ENCODE peak calls at places on chromosome 11, in five cellular contexts. Q, V, G, M and K are unnamed samples.

GRCh38 chr11:2526808-2527381 is 82.1 kb downstream of the KCNQ1 start:
- DNase-seq in Q (no peak), V (peak; percentile 87), G (no peak), M (no peak), K (no peak)

GRCh38 chr11:47591764-47592163 is 2.4 kb downstream of the C1QTNF4 start:
- DNase-seq in Q (no peak), V (no peak), G (no peak), M (no peak), K (no peak)

GRCh38 chr11:18563090-18563730 is 25.3 kb downstream of the UEVLD start:
- DNase-seq in Q (no peak), V (no peak), G (no peak), M (no peak), K (no peak)

GRCh38 chr11:46295312-46295995 is 18.0 kb downstream of the CREB3L1 start:
- DNase-seq in Q (peak; percentile 73), V (no peak), G (peak; percentile 72), M (peak; percentile 27), K (peak; percentile 88)

GRCh38 chr11:72771507-72771906 is 19.3 kb upstream of the ARAP1 start:
- DNase-seq in Q (peak; percentile 50), V (no peak), G (peak; percentile 72), M (no peak), K (no peak)

GRCh38 chr11:19683141-19683805 is 29.4 kb upstream of the NAV2 start:
- DNase-seq in Q (peak; percentile 45), V (no peak), G (no peak), M (no peak), K (no peak)

GRCh38 chr11:82315093-82315492 is 418.6 kb downstream of the FAM181B start:
- DNase-seq in Q (no peak), V (no peak), G (no peak), M (peak; percentile 23), K (no peak)

GRCh38 chr11:126408496-126408895 is 53.0 kb downstream of the ST3GAL4 start:
- DNase-seq in Q (no peak), V (no peak), G (no peak), M (no peak), K (no peak)

GRCh38 chr11:29657709-29658108 is 359.1 kb downstream of the KCNA4 start:
- DNase-seq in Q (no peak), V (no peak), G (no peak), M (no peak), K (no peak)

GRCh38 chr11:133137270-133137669 is 395.0 kb downstream of the OPCML start:
- DNase-seq in Q (no peak), V (no peak), G (no peak), M (no peak), K (no peak)

GRCh38 chr11:103985041-103985440 is 51.4 kb upstream of the DDI1 start:
- DNase-seq in Q (no peak), V (no peak), G (no peak), M (no peak), K (no peak)

GRCh38 chr11:108788565-108789199 is 123.8 kb downstream of the DDX10 start:
- DNase-seq in Q (peak; percentile 58), V (no peak), G (peak; percentile 41), M (peak; percentile 25), K (no peak)

GRCh38 chr11:9136731-9137130 is 45.3 kb upstream of the SCUBE2 start:
- DNase-seq in Q (no peak), V (no peak), G (no peak), M (no peak), K (no peak)

GRCh38 chr11:134656861-134657540 is 245.0 kb upstream of the B3GAT1 start:
- DNase-seq in Q (no peak), V (peak; percentile 9), G (no peak), M (no peak), K (peak; percentile 20)

GRCh38 chr11:67033661-67034166 is 10.8 kb downstream of the SYT12 start:
- DNase-seq in Q (peak; percentile 93), V (no peak), G (peak; percentile 99), M (no peak), K (no peak)

GRCh38 chr11:130449996-130450419 is 1.6 kb downstream of the ADAMTS15 start:
- DNase-seq in Q (peak; percentile 94), V (peak; percentile 86), G (peak; percentile 82), M (no peak), K (no peak)

GRCh38 chr11:63985812-63986155 is 454 bp upstream of the OTUB1 start:
- DNase-seq in Q (no peak), V (no peak), G (no peak), M (no peak), K (peak; percentile 77)

GRCh38 chr11:108620958-108621772 is 27.6 kb upstream of the EXPH5 start:
- DNase-seq in Q (no peak), V (no peak), G (peak; percentile 10), M (no peak), K (no peak)

DNA sequence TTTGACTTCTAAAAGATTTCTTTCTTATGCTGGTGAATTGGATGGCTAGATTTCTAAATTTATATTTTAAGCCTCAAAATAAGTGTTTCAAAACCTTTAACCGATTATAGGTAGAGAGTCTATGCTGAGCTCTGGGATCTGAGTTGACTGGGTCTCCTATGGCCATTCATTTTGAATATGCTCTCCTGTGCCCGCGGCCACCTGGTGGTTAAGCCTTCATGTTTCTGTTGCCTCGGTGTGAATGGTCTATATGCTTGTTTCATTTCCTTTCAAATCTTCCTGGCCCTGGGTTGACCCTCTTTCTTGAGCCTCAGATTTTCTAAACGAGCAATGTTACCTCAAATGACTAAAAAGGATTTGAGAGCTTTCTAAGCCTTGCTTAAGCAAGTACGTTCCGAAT is 789.3 kb upstream of the KIRREL3 start:
- DNase-seq in Q (no peak), V (peak; percentile 33), G (peak; percentile 1), M (no peak), K (peak; percentile 31)
- TF ChIP-seq CTCF in Q (peak; percentile 6), V (no peak), G (no peak), M (no peak), K (peak; percentile 57)

GRCh38 chr11:122101625-122102291 is 14.3 kb downstream of the BLID start:
- DNase-seq in Q (peak; percentile 91), V (peak; percentile 28), G (peak; percentile 85), M (peak; percentile 20), K (no peak)

GRCh38 chr11:122100222-122101080 is 15.6 kb downstream of the BLID start:
- DNase-seq in Q (peak; percentile 80), V (peak; percentile 27), G (peak; percentile 68), M (no peak), K (no peak)

GRCh38 chr11:122097419-122098001 is 18.5 kb downstream of the BLID start:
- DNase-seq in Q (peak; percentile 59), V (no peak), G (peak; percentile 47), M (no peak), K (no peak)

GRCh38 chr11:122098223-122098980 is 17.6 kb downstream of the BLID start:
- DNase-seq in Q (no peak), V (no peak), G (no peak), M (no peak), K (no peak)

GRCh38 chr11:122099345-122100045 is 16.5 kb downstream of the BLID start:
- DNase-seq in Q (peak; percentile 65), V (no peak), G (peak; percentile 71), M (no peak), K (no peak)
- H3K9ac ChIP-seq in Q (peak overlapping the region; percentile 44), V (no peak overlapping the region), G (peak overlapping the region; percentile 100), M (no peak overlapping the region), K (no peak overlapping the region)

GRCh38 chr11:119880873-119881272 is 151.9 kb upstream of the NECTIN1 start:
- DNase-seq in Q (no peak), V (no peak), G (no peak), M (no peak), K (no peak)
- TF ChIP-seq CTCF in Q (no peak), V (no peak), G (no peak), M (no peak), K (no peak)

GRCh38 chr11:65588199-65589054 is 7.2 kb downstream of the KCNK7 start:
- DNase-seq in Q (peak; percentile 52), V (peak; percentile 62), G (peak; percentile 32), M (peak; percentile 73), K (peak; percentile 62)
- H3K9ac ChIP-seq in Q (no peak overlapping the region), V (peak overlapping the region; percentile 37), G (no peak overlapping the region), M (no peak overlapping the region), K (no peak overlapping the region)

DNA sequence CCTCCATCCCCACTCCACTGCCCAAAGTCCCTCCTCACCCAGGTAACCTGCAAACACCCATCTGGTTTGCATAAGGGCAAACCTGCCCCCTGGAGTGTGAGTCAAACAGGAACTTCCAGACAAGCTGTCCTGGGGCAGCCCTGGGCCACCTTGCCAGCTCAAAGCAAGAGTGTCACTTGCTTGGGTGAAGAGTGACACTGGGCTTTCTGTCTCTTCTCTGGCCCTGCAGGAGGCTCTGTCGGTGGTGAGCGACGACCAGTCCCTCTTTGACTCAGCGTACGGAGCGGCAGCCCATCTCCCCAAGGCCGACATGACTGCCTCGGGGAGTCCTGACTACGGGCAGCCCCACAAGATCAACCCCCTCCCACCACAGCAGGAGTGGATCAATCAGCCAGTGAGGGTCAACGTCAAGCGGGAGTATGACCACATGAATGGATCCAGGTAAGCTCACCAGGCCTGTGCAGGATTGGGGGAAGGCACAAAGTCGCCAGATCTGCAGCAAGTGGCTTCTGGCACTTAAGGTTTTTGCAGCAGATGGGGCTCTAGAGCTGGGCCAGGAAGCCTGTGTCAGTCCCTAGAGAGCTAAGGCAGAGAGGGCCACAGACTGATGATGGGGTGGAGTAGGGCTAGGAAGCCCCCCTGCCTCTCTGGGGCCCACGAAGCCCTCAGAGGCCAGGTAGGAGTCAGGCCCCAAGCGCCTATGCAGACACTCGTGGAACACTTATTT is 64.2 kb downstream of the FLI1 start:
- DNase-seq in Q (no peak), V (no peak), G (no peak), M (no peak), K (no peak)
- TF ChIP-seq CTCF in Q (no peak), V (no peak), G (no peak), M (no peak), K (no peak)

GRCh38 chr11:65791719-65792213 is 4.9 kb downstream of the OVOL1 start:
- DNase-seq in Q (no peak), V (peak; percentile 89), G (no peak), M (no peak), K (no peak)
- H3K9ac ChIP-seq in Q (no peak overlapping the region), V (peak overlapping the region; percentile 44), G (no peak overlapping the region), M (no peak overlapping the region), K (no peak overlapping the region)